ENCODE peak calls at places on chromosomes 12 and 14, in five cellular contexts. U is GM23338; X is CD8-positive, alpha-beta T cell; O is IMR-90; G is sciatic nerve. E is an unnamed sample.

GRCh38 chr12:15563683-15564082 is 225.5 kb downstream of the EPS8 start:
- DNase-seq in O (peak; percentile 68), G (no peak), X (no peak), U (no peak), E (no peak)

GRCh38 chr12:63917864-63918742 is 73.6 kb downstream of the SRGAP1 start:
- DNase-seq in U (no peak), G (no peak), O (peak; percentile 96), X (no peak), E (no peak)

GRCh38 chr12:1920971-1921370 is 2.5 kb upstream of the CACNA2D4 start:
- DNase-seq in U (no peak), O (no peak), G (peak; percentile 64), X (peak; percentile 7), E (peak; percentile 50)

GRCh38 chr12:31339831-31340622 is 14.1 kb upstream of the SINHCAF start:
- DNase-seq in X (no peak), O (no peak), G (no peak), U (peak; percentile 87), E (no peak)

GRCh38 chr14:54784060-54784459 is 118.6 kb downstream of the GCH1 start:
- DNase-seq in G (no peak), U (no peak), X (no peak), O (no peak), E (no peak)

GRCh38 chr12:52254965-52255751 is 19.3 kb upstream of the KRT86 start:
- DNase-seq in X (no peak), G (peak; percentile 18), U (no peak), O (no peak), E (no peak)

GRCh38 chr14:91163316-91163715 is 49.4 kb downstream of the DGLUCY start:
- DNase-seq in G (no peak), U (no peak), X (no peak), O (no peak), E (no peak)

GRCh38 chr14:25833341-25834121 is 764.3 kb downstream of the NOVA1 start:
- DNase-seq in O (no peak), U (peak; percentile 74), X (no peak), G (peak; percentile 51), E (peak; percentile 62)

GRCh38 chr12:132393991-132394949 is 64.9 kb upstream of the GALNT9 start:
- DNase-seq in G (peak; percentile 42), U (no peak), O (no peak), X (no peak), E (no peak)

GRCh38 chr12:19431407-19432308 is 7.6 kb upstream of the AEBP2 start:
- DNase-seq in U (no peak), O (peak; percentile 88), G (no peak), X (no peak), E (no peak)

GRCh38 chr14:50344116-50344775 is 32.1 kb downstream of the DMAC2L start:
- DNase-seq in G (no peak), U (no peak), X (peak; percentile 31), O (peak; percentile 63), E (no peak)

GRCh38 chr14:104364830-104365229 is 214.7 kb upstream of the C14orf180 start:
- DNase-seq in O (no peak), U (no peak), G (no peak), X (no peak), E (no peak)

GRCh38 chr12:131606218-131606899 is 104.5 kb upstream of the SFSWAP start:
- DNase-seq in X (no peak), U (no peak), O (no peak), G (no peak), E (no peak)

GRCh38 chr12:122965356-122965755 is 907 bp downstream of the ABCB9 start:
- DNase-seq in G (no peak), X (no peak), U (no peak), O (no peak), E (no peak)

GRCh38 chr12:6925543-6926279 is 2.0 kb upstream of the ATN1 start:
- DNase-seq in U (peak; percentile 91), X (no peak), G (no peak), O (peak; percentile 90), E (peak; percentile 53)

GRCh38 chr12:28025821-28026505 is 53.4 kb upstream of the PTHLH start:
- DNase-seq in U (peak; percentile 10), O (no peak), G (no peak), X (no peak), E (no peak)

GRCh38 chr12:55654506-55655224 is 18.0 kb downstream of the OR10P1 start:
- DNase-seq in U (no peak), X (no peak), G (no peak), O (no peak), E (no peak)

GRCh38 chr12:121154793-121155375 is 22.2 kb downstream of the P2RX7 start:
- DNase-seq in X (no peak), U (no peak), O (no peak), G (no peak), E (no peak)

GRCh38 chr12:131147894-131148293 is 194.2 kb downstream of the ADGRD1 start:
- DNase-seq in U (no peak), X (no peak), O (no peak), G (no peak), E (no peak)

GRCh38 chr12:123149828-123150272 is 1.0 kb downstream of the PITPNM2 start:
- DNase-seq in X (no peak), U (peak; percentile 17), O (no peak), G (no peak), E (no peak)

GRCh38 chr14:99077076-99077843 is 194.7 kb downstream of the BCL11B start:
- DNase-seq in X (peak; percentile 8), O (no peak), U (no peak), G (no peak), E (no peak)

GRCh38 chr14:68694516-68695235 is 98.2 kb downstream of the ZFP36L1 start:
- DNase-seq in O (peak; percentile 22), X (no peak), G (peak; percentile 56), U (no peak), E (no peak)

GRCh38 chr12:69055706-69056105 is 122.7 kb upstream of the CPM start:
- DNase-seq in O (no peak), U (no peak), G (no peak), X (no peak), E (no peak)

GRCh38 chr12:13227191-13227590 is 30.7 kb downstream of the EMP1 start:
- DNase-seq in G (no peak), X (no peak), U (no peak), O (no peak), E (no peak)

GRCh38 chr14:60736494-60736893 is 1.9 kb downstream of the MNAT1 start:
- DNase-seq in O (peak; percentile 80), X (no peak), U (peak; percentile 37), G (no peak), E (no peak)

GRCh38 chr12:71888521-71888920 is 49.0 kb downstream of the TBC1D15 start:
- DNase-seq in U (peak; percentile 6), X (no peak), O (no peak), G (no peak), E (no peak)

GRCh38 chr14:77026166-77026929 is 2.2 kb downstream of the IRF2BPL start:
- DNase-seq in X (no peak), G (peak; percentile 70), O (peak; percentile 51), U (peak; percentile 56), E (no peak)

GRCh38 chr12:9240776-9241175 is 32.6 kb upstream of the PZP start:
- DNase-seq in G (no peak), X (no peak), U (no peak), O (no peak), E (no peak)

GRCh38 chr12:76029982-76030377 is 1.6 kb downstream of the PHLDA1 start:
- DNase-seq in O (peak; percentile 49), X (no peak), G (no peak), U (peak; percentile 52), E (peak; percentile 22)

E was measured in endothelial cell.